ENCODE peak calls at places on chromosomes 1 and 21, in seven cellular contexts. L is A172; X is AG10803; J is AG08395; Z is AG08396; C is H7; P is activated T-cell treated with anti-CD3 and anti-CD28 coated beads, Interleukin-2, amount 50 U/mL, for 72 hours. D is an unnamed sample.

GRCh38 chr1:173187838-173188237 is 19.3 kb downstream of the TNFSF4 start:
- DNase-seq in L (no peak), X (no peak), J (no peak), Z (no peak), C (no peak), P (no peak), D (no peak)

GRCh38 chr1:193355179-193355578 is 168.8 kb upstream of the B3GALT2 start:
- DNase-seq in L (peak), X (no peak), J (no peak), Z (no peak), C (no peak), P (no peak), D (no peak)

GRCh38 chr21:18725653-18726052 is 322.1 kb upstream of the TMPRSS15 start:
- DNase-seq in L (peak), X (no peak), J (no peak), Z (no peak), C (peak), P (no peak), D (no peak)

GRCh38 chr21:25179116-25179515 is 428.2 kb downstream of the MRPL39 start:
- DNase-seq in L (peak), X (peak), J (peak), Z (peak), C (no peak), P (no peak), D (no peak)

GRCh38 chr1:110112656-110113055 is 413 bp downstream of the UBL4B start:
- DNase-seq in L (no peak), X (no peak), J (no peak), Z (no peak), C (no peak), P (no peak), D (no peak)

GRCh38 chr1:31857863-31858262 is 42.0 kb upstream of the SPOCD1 start:
- DNase-seq in L (no peak), X (no peak), J (no peak), Z (no peak), C (no peak), P (no peak), D (no peak)

GRCh38 chr1:87450615-87451209 is 122.0 kb downstream of the LMO4 start:
- DNase-seq in L (no peak), X (no peak), J (no peak), Z (no peak), C (peak), P (peak), D (no peak)

GRCh38 chr1:168421399-168422004 is 122.3 kb downstream of the XCL2 start:
- DNase-seq in L (no peak), X (no peak), J (no peak), Z (no peak), C (no peak), P (peak), D (no peak)

GRCh38 chr1:220873087-220873486 is 6.2 kb upstream of the HLX start:
- DNase-seq in L (no peak), X (no peak), J (no peak), Z (no peak), C (peak), P (no peak), D (no peak)

GRCh38 chr1:229363723-229364122 is 20.9 kb upstream of the CCSAP start:
- DNase-seq in L (no peak), X (no peak), J (no peak), Z (no peak), C (no peak), P (no peak), D (peak)

GRCh38 chr1:227729144-227729880 is 5.8 kb downstream of the JMJD4 start:
- DNase-seq in L (no peak), X (no peak), J (no peak), Z (no peak), C (peak), P (no peak), D (no peak)

GRCh38 chr1:185534806-185535205 is 199.4 kb upstream of the HMCN1 start:
- DNase-seq in L (no peak), X (no peak), J (no peak), Z (no peak), C (no peak), P (no peak), D (no peak)

GRCh38 chr1:203593723-203594122 is 32.9 kb upstream of the ATP2B4 start:
- DNase-seq in L (no peak), X (no peak), J (no peak), Z (no peak), C (no peak), P (peak), D (peak)

GRCh38 chr1:152107984-152108898 is 7.0 kb downstream of the TCHH start:
- DNase-seq in L (no peak), X (peak), J (peak), Z (no peak), C (peak), P (no peak), D (peak)

GRCh38 chr21:21045538-21045937 is 47.3 kb downstream of the NCAM2 start:
- DNase-seq in L (no peak), X (no peak), J (no peak), Z (no peak), C (no peak), P (no peak), D (no peak)

GRCh38 chr1:87200875-87201638 is 127.6 kb upstream of the LMO4 start:
- DNase-seq in L (no peak), X (no peak), J (no peak), Z (no peak), C (peak), P (no peak), D (peak)

GRCh38 chr21:45266518-45267389 is 20.9 kb downstream of the POFUT2 start:
- DNase-seq in L (no peak), X (peak), J (no peak), Z (no peak), C (no peak), P (peak), D (no peak)

D was measured in myocyte.